ENCODE peak calls at places on chromosomes 13 and 19, in five cellular contexts. X is A549, J is H1, T is HepG2, F is K562. H is an unnamed sample.

GRCh38 chr19:8401981-8402411 is 11.1 kb upstream of the MARCHF2 start:
- DNase-seq in F (no peak), T (no peak), X (no peak), J (no peak), H (no peak)

GRCh38 chr19:15091918-15092753 is 10.1 kb downstream of the OR1I1 start:
- DNase-seq in X (peak; percentile 72), J (peak; percentile 54), T (peak; percentile 66), F (peak; percentile 77), H (peak; percentile 58)

GRCh38 chr19:29211562-29212416 is 1.2 kb downstream of the UQCRFS1 start:
- DNase-seq in T (peak; percentile 7), J (no peak), F (peak; percentile 49), X (peak; percentile 54), H (no peak)

GRCh38 chr13:54162069-54162468 is 1133.5 kb downstream of the OLFM4 start:
- DNase-seq in X (no peak), F (no peak), T (no peak), J (no peak), H (no peak)

GRCh38 chr13:40317980-40318327 is 348.5 kb downstream of the FOXO1 start:
- DNase-seq in J (no peak), T (no peak), X (no peak), F (no peak), H (no peak)

GRCh38 chr13:47665041-47665440 is 336.0 kb downstream of the SUCLA2 start:
- DNase-seq in T (no peak), F (no peak), X (no peak), J (no peak), H (no peak)

GRCh38 chr13:63351081-63351480 is 1935.4 kb upstream of the PCDH20 start:
- DNase-seq in T (no peak), F (no peak), J (no peak), X (no peak), H (no peak)

GRCh38 chr19:56611288-56611687 is 16.2 kb downstream of the ZNF71 start:
- DNase-seq in F (no peak), T (no peak), J (no peak), X (no peak), H (no peak)

GRCh38 chr13:106464076-106464475 is 71.4 kb downstream of the EFNB2 start:
- DNase-seq in X (no peak), F (no peak), J (no peak), T (no peak), H (no peak)

GRCh38 chr13:29567411-29567810 is 28.1 kb downstream of the SLC7A1 start:
- DNase-seq in F (no peak), X (no peak), T (no peak), J (no peak), H (no peak)

GRCh38 chr19:35090160-35090794 is 25.3 kb upstream of the FXYD3 start:
- DNase-seq in X (peak; percentile 82), T (peak; percentile 54), J (peak; percentile 80), F (peak; percentile 79), H (peak; percentile 57)

GRCh38 chr19:46533085-46534081 is 37.7 kb upstream of the PNMA8B start:
- DNase-seq in X (no peak), F (no peak), T (no peak), J (peak; percentile 63), H (no peak)
- H3K4me2 ChIP-seq in X (no peak overlapping the region), F (no peak overlapping the region), T (no peak overlapping the region), J (no peak overlapping the region), H (no peak overlapping the region)

GRCh38 chr19:23531231-23531790 is 136.0 kb upstream of the ZNF91 start:
- DNase-seq in T (no peak), X (no peak), F (no peak), J (no peak), H (no peak)
- H3K9me3 ChIP-seq in T (peaks cover 86% of the 10 kb centered on the region), X (peaks cover 11% of the 10 kb centered on the region), F (no peaks in the 10 kb centered on the region), J (peaks cover 56% of the 10 kb centered on the region), H (no peaks in the 10 kb centered on the region)

GRCh38 chr19:39936020-39936419 is 1.6 kb upstream of the FCGBP start:
- DNase-seq in J (no peak), F (peak; percentile 37), X (peak; percentile 65), T (no peak), H (no peak)
- TF ChIP-seq JUN in J (no peak), F (no peak), X (no peak), T (no peak), H (no peak)

GRCh38 chr19:48635966-48636858 is 967 bp downstream of the DBP start:
- DNase-seq in X (no peak), F (no peak), T (no peak), J (peak; percentile 60), H (no peak)
- H3K4me2 ChIP-seq in X (peak overlapping the region; percentile 100), F (peak overlapping the region; percentile 100), T (peak overlapping the region; percentile 96), J (peak overlapping the region; percentile 94), H (peak overlapping the region; percentile 37)

DNA sequence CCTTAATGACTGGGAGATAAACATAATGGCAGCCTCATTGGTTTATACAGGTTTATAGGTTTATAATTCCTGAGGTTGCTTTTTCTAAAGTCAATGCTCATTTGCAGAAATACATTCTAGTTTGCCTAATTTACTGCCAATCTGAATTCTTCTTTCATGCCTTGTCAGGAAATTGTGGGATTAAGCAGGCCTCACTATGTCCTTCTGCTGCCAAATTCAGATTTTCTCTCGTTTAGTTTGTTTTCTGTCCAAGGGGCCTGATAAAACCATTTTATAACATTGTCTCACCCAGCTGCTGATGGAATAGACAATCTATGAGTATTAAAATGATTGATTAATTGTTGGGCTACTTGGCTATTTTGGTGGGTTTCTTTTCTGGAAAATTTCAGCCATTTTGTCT is 42.4 kb upstream of the OBI1 start:
- DNase-seq in J (no peak), F (no peak), X (no peak), T (no peak), H (peak; percentile 40)
- H3K9me3 ChIP-seq in J (no peaks in the 10 kb centered on the region), F (no peaks in the 10 kb centered on the region), X (no peaks in the 10 kb centered on the region), T (no peaks in the 10 kb centered on the region), H (no peaks in the 10 kb centered on the region)

H was measured in endothelial cell of umbilical vein.